ENCODE peak calls at places on chromosome 13, in seven cellular contexts. One of them, this sample, is unnamed.

GRCh38 chr13:107608736-107609135 is 606.6 kb downstream of the LIG4 start:
- DNase-seq in nucleus accumbens: no peak
- DNase-seq in GM10248: no peak
- DNase-seq in stimulated activated CD4-positive, alpha-beta T cell treated with anti-CD3 and anti-CD28 coated beads, Interleukin-2, amount 100 ng/mL, for 48 hours: no peak
- DNase-seq in bronchial epithelial cell: no peak
- DNase-seq in pancreas: no peak
- DNase-seq in T-cell: no peak
- DNase-seq in this sample: no peak

GRCh38 chr13:98523455-98524102 is 53.3 kb downstream of the STK24 start:
- DNase-seq in nucleus accumbens: no peak
- DNase-seq in GM10248: peak; percentile 55
- DNase-seq in stimulated activated CD4-positive, alpha-beta T cell treated with anti-CD3 and anti-CD28 coated beads, Interleukin-2, amount 100 ng/mL, for 48 hours: no peak
- DNase-seq in bronchial epithelial cell: no peak
- DNase-seq in pancreas: no peak
- DNase-seq in T-cell: no peak
- DNase-seq in this sample: no peak

GRCh38 chr13:44305845-44306244 is 67.8 kb upstream of the SERP2 start:
- DNase-seq in nucleus accumbens: peak; percentile 8
- DNase-seq in GM10248: no peak
- DNase-seq in stimulated activated CD4-positive, alpha-beta T cell treated with anti-CD3 and anti-CD28 coated beads, Interleukin-2, amount 100 ng/mL, for 48 hours: no peak
- DNase-seq in bronchial epithelial cell: peak; percentile 70
- DNase-seq in pancreas: no peak
- DNase-seq in T-cell: no peak
- DNase-seq in this sample: no peak

GRCh38 chr13:43959291-43959690 is 79.6 kb downstream of the LACC1 start:
- DNase-seq in nucleus accumbens: no peak
- DNase-seq in GM10248: no peak
- DNase-seq in stimulated activated CD4-positive, alpha-beta T cell treated with anti-CD3 and anti-CD28 coated beads, Interleukin-2, amount 100 ng/mL, for 48 hours: no peak
- DNase-seq in bronchial epithelial cell: no peak
- DNase-seq in pancreas: no peak
- DNase-seq in T-cell: no peak
- DNase-seq in this sample: no peak

GRCh38 chr13:53198017-53198416 is 169.4 kb downstream of the OLFM4 start:
- DNase-seq in nucleus accumbens: no peak
- DNase-seq in GM10248: no peak
- DNase-seq in stimulated activated CD4-positive, alpha-beta T cell treated with anti-CD3 and anti-CD28 coated beads, Interleukin-2, amount 100 ng/mL, for 48 hours: no peak
- DNase-seq in bronchial epithelial cell: no peak
- DNase-seq in pancreas: no peak
- DNase-seq in T-cell: no peak
- DNase-seq in this sample: no peak

GRCh38 chr13:44313674-44314073 is 60.0 kb upstream of the SERP2 start:
- DNase-seq in nucleus accumbens: no peak
- DNase-seq in GM10248: no peak
- DNase-seq in stimulated activated CD4-positive, alpha-beta T cell treated with anti-CD3 and anti-CD28 coated beads, Interleukin-2, amount 100 ng/mL, for 48 hours: no peak
- DNase-seq in bronchial epithelial cell: peak; percentile 99
- DNase-seq in pancreas: no peak
- DNase-seq in T-cell: no peak
- DNase-seq in this sample: no peak

GRCh38 chr13:112926003-112926402 is 43.0 kb upstream of the MCF2L start:
- DNase-seq in nucleus accumbens: no peak
- DNase-seq in GM10248: no peak
- DNase-seq in stimulated activated CD4-positive, alpha-beta T cell treated with anti-CD3 and anti-CD28 coated beads, Interleukin-2, amount 100 ng/mL, for 48 hours: no peak
- DNase-seq in bronchial epithelial cell: no peak
- DNase-seq in pancreas: no peak
- DNase-seq in T-cell: no peak
- DNase-seq in this sample: no peak

GRCh38 chr13:102569488-102569887 is 27.3 kb upstream of the TPP2 start:
- DNase-seq in nucleus accumbens: no peak
- DNase-seq in GM10248: no peak
- DNase-seq in stimulated activated CD4-positive, alpha-beta T cell treated with anti-CD3 and anti-CD28 coated beads, Interleukin-2, amount 100 ng/mL, for 48 hours: no peak
- DNase-seq in bronchial epithelial cell: no peak
- DNase-seq in pancreas: no peak
- DNase-seq in T-cell: no peak
- DNase-seq in this sample: no peak

GRCh38 chr13:27472941-27473340 is 22.6 kb upstream of the MTIF3 start:
- DNase-seq in nucleus accumbens: no peak
- DNase-seq in GM10248: no peak
- DNase-seq in stimulated activated CD4-positive, alpha-beta T cell treated with anti-CD3 and anti-CD28 coated beads, Interleukin-2, amount 100 ng/mL, for 48 hours: no peak
- DNase-seq in bronchial epithelial cell: no peak
- DNase-seq in pancreas: no peak
- DNase-seq in T-cell: no peak
- DNase-seq in this sample: no peak

GRCh38 chr13:79457948-79458347 is 23.0 kb upstream of the NDFIP2 start:
- DNase-seq in nucleus accumbens: no peak
- DNase-seq in GM10248: no peak
- DNase-seq in stimulated activated CD4-positive, alpha-beta T cell treated with anti-CD3 and anti-CD28 coated beads, Interleukin-2, amount 100 ng/mL, for 48 hours: no peak
- DNase-seq in bronchial epithelial cell: peak; percentile 90
- DNase-seq in pancreas: no peak
- DNase-seq in T-cell: no peak
- DNase-seq in this sample: no peak

GRCh38 chr13:50635504-50635903 is 208.0 kb downstream of the DLEU7 start:
- DNase-seq in nucleus accumbens: no peak
- DNase-seq in GM10248: no peak
- DNase-seq in stimulated activated CD4-positive, alpha-beta T cell treated with anti-CD3 and anti-CD28 coated beads, Interleukin-2, amount 100 ng/mL, for 48 hours: no peak
- DNase-seq in bronchial epithelial cell: no peak
- DNase-seq in pancreas: no peak
- DNase-seq in T-cell: no peak
- DNase-seq in this sample: peak; percentile 60

GRCh38 chr13:28489975-28490550 is 4.9 kb downstream of the FLT1 start:
- DNase-seq in nucleus accumbens: no peak
- DNase-seq in GM10248: no peak
- DNase-seq in stimulated activated CD4-positive, alpha-beta T cell treated with anti-CD3 and anti-CD28 coated beads, Interleukin-2, amount 100 ng/mL, for 48 hours: no peak
- DNase-seq in bronchial epithelial cell: no peak
- DNase-seq in pancreas: no peak
- DNase-seq in T-cell: no peak
- DNase-seq in this sample: no peak

GRCh38 chr13:21817878-21818277 is 147.0 kb downstream of the FGF9 start:
- DNase-seq in nucleus accumbens: no peak
- DNase-seq in GM10248: no peak
- DNase-seq in stimulated activated CD4-positive, alpha-beta T cell treated with anti-CD3 and anti-CD28 coated beads, Interleukin-2, amount 100 ng/mL, for 48 hours: no peak
- DNase-seq in bronchial epithelial cell: no peak
- DNase-seq in pancreas: no peak
- DNase-seq in T-cell: no peak
- DNase-seq in this sample: peak; percentile 73

GRCh38 chr13:28819046-28819747 is 942 bp upstream of the MTUS2 start:
- DNase-seq in nucleus accumbens: peak; percentile 27
- DNase-seq in GM10248: peak; percentile 21
- DNase-seq in stimulated activated CD4-positive, alpha-beta T cell treated with anti-CD3 and anti-CD28 coated beads, Interleukin-2, amount 100 ng/mL, for 48 hours: peak; percentile 3
- DNase-seq in bronchial epithelial cell: peak; percentile 4
- DNase-seq in pancreas: no peak
- DNase-seq in T-cell: no peak
- DNase-seq in this sample: no peak

GRCh38 chr13:72205773-72206172 is 338.8 kb upstream of the DACH1 start:
- DNase-seq in nucleus accumbens: no peak
- DNase-seq in GM10248: no peak
- DNase-seq in stimulated activated CD4-positive, alpha-beta T cell treated with anti-CD3 and anti-CD28 coated beads, Interleukin-2, amount 100 ng/mL, for 48 hours: no peak
- DNase-seq in bronchial epithelial cell: peak; percentile 44
- DNase-seq in pancreas: no peak
- DNase-seq in T-cell: no peak
- DNase-seq in this sample: no peak

GRCh38 chr13:33322474-33322827 is 36.9 kb upstream of the STARD13 start:
- DNase-seq in nucleus accumbens: no peak
- DNase-seq in GM10248: no peak
- DNase-seq in stimulated activated CD4-positive, alpha-beta T cell treated with anti-CD3 and anti-CD28 coated beads, Interleukin-2, amount 100 ng/mL, for 48 hours: no peak
- DNase-seq in bronchial epithelial cell: no peak
- DNase-seq in pancreas: no peak
- DNase-seq in T-cell: no peak
- DNase-seq in this sample: no peak

GRCh38 chr13:105655046-105655445 is 880.4 kb downstream of the EFNB2 start:
- DNase-seq in nucleus accumbens: no peak
- DNase-seq in GM10248: no peak
- DNase-seq in stimulated activated CD4-positive, alpha-beta T cell treated with anti-CD3 and anti-CD28 coated beads, Interleukin-2, amount 100 ng/mL, for 48 hours: no peak
- DNase-seq in bronchial epithelial cell: peak; percentile 76
- DNase-seq in pancreas: no peak
- DNase-seq in T-cell: no peak
- DNase-seq in this sample: no peak

GRCh38 chr13:113864303-113864890 is 521 bp upstream of the GAS6 start:
- DNase-seq in nucleus accumbens: no peak
- DNase-seq in GM10248: no peak
- DNase-seq in stimulated activated CD4-positive, alpha-beta T cell treated with anti-CD3 and anti-CD28 coated beads, Interleukin-2, amount 100 ng/mL, for 48 hours: no peak
- DNase-seq in bronchial epithelial cell: peak; percentile 19
- DNase-seq in pancreas: no peak
- DNase-seq in T-cell: no peak
- DNase-seq in this sample: no peak

GRCh38 chr13:94411747-94412146 is 67.7 kb downstream of the DCT start:
- DNase-seq in nucleus accumbens: no peak
- DNase-seq in GM10248: no peak
- DNase-seq in stimulated activated CD4-positive, alpha-beta T cell treated with anti-CD3 and anti-CD28 coated beads, Interleukin-2, amount 100 ng/mL, for 48 hours: no peak
- DNase-seq in bronchial epithelial cell: no peak
- DNase-seq in pancreas: no peak
- DNase-seq in T-cell: no peak
- DNase-seq in this sample: no peak

GRCh38 chr13:64697226-64697625 is 2532.9 kb downstream of the PCDH9 start:
- DNase-seq in nucleus accumbens: no peak
- DNase-seq in GM10248: no peak
- DNase-seq in stimulated activated CD4-positive, alpha-beta T cell treated with anti-CD3 and anti-CD28 coated beads, Interleukin-2, amount 100 ng/mL, for 48 hours: no peak
- DNase-seq in bronchial epithelial cell: no peak
- DNase-seq in pancreas: no peak
- DNase-seq in T-cell: no peak
- DNase-seq in this sample: no peak

GRCh38 chr13:46687810-46688209 is 109.2 kb downstream of the ESD start:
- DNase-seq in nucleus accumbens: no peak
- DNase-seq in GM10248: no peak
- DNase-seq in stimulated activated CD4-positive, alpha-beta T cell treated with anti-CD3 and anti-CD28 coated beads, Interleukin-2, amount 100 ng/mL, for 48 hours: no peak
- DNase-seq in bronchial epithelial cell: peak; percentile 73
- DNase-seq in pancreas: peak; percentile 33
- DNase-seq in T-cell: no peak
- DNase-seq in this sample: no peak